ENCODE peak calls at places on chromosomes 16 and 17, in ten cellular contexts. J is tibial artery, S is stomach, I is psoas muscle, F is choroid plexus epithelial cell, X is ovary, D is fibroblast of mammary gland, C is heart left ventricle, R is fibroblast of villous mesenchyme, U is neural progenitor cell. K is an unnamed sample.

GRCh38 chr17:32915108-32915700 is 12.7 kb upstream of the TMEM98 start:
- DNase-seq in U (no peak), S (peak; percentile 49), J (no peak), X (no peak), D (no peak), I (no peak), F (no peak), C (no peak), R (no peak), K (no peak)

GRCh38 chr16:86016201-86016965 is 117.4 kb downstream of the IRF8 start:
- DNase-seq in R (peak; percentile 72), X (peak; percentile 26), I (no peak), S (no peak), D (peak; percentile 65), U (peak; percentile 72), C (no peak), F (peak; percentile 81), J (no peak), K (peak; percentile 73)

GRCh38 chr17:60065136-60065535 is 13.6 kb downstream of the HEATR6 start:
- DNase-seq in J (no peak), U (no peak), R (peak; percentile 45), I (no peak), D (peak; percentile 64), S (no peak), X (no peak), C (no peak), F (peak; percentile 47), K (no peak)

GRCh38 chr17:35740997-35741931 is 9.8 kb downstream of the RASL10B start:
- DNase-seq in F (no peak), S (no peak), I (no peak), D (no peak), C (no peak), U (peak; percentile 70), X (no peak), R (no peak), J (no peak), K (no peak)

GRCh38 chr16:83510906-83511305 is 296.9 kb upstream of the HSBP1 start:
- DNase-seq in I (no peak), X (no peak), S (no peak), F (no peak), D (no peak), J (no peak), C (no peak), R (no peak), U (no peak), K (no peak)

GRCh38 chr16:17590711-17591654 is 120.2 kb upstream of the XYLT1 start:
- DNase-seq in I (no peak), C (no peak), F (no peak), R (no peak), D (peak; percentile 19), J (no peak), S (no peak), X (no peak), U (no peak), K (peak; percentile 37)

GRCh38 chr17:38402897-38403296 is 25.4 kb upstream of the ARHGAP23 start:
- DNase-seq in U (no peak), J (no peak), X (no peak), I (no peak), F (no peak), C (no peak), R (no peak), D (no peak), S (no peak), K (no peak)

GRCh38 chr17:73522696-73523095 is 121.5 kb downstream of the SDK2 start:
- DNase-seq in R (no peak), X (no peak), J (no peak), S (no peak), D (no peak), I (peak; percentile 36), C (peak; percentile 12), F (no peak), U (no peak), K (no peak)

GRCh38 chr16:31132303-31132978 is 3.1 kb downstream of the PRSS8 start:
- DNase-seq in F (no peak), D (no peak), J (no peak), C (no peak), X (no peak), S (no peak), I (no peak), U (no peak), R (no peak), K (no peak)

GRCh38 chr17:81394831-81395599 is at the start of gene BAHCC1:
- DNase-seq in U (peak; percentile 100), I (peak; percentile 100), D (peak; percentile 100), S (peak; percentile 100), X (peak; percentile 100), R (peak; percentile 100), F (peak; percentile 100), C (peak; percentile 100), J (peak; percentile 100), K (peak; percentile 100)

GRCh38 chr17:67194134-67194533 is 50.9 kb downstream of the HELZ start:
- DNase-seq in F (peak; percentile 44), X (no peak), C (no peak), J (no peak), D (no peak), U (no peak), R (peak; percentile 63), S (no peak), I (no peak), K (peak; percentile 28)

GRCh38 chr17:80510772-80511171 is 33.9 kb upstream of the RPTOR start:
- DNase-seq in X (no peak), I (no peak), R (no peak), J (no peak), C (no peak), S (no peak), F (no peak), U (no peak), D (no peak), K (no peak)

GRCh38 chr16:1428511-1428910 is 2.4 kb upstream of the PERCC1 start:
- DNase-seq in X (no peak), U (peak; percentile 70), S (no peak), J (no peak), C (peak; percentile 48), D (peak; percentile 26), I (peak; percentile 64), R (no peak), F (peak; percentile 27), K (peak; percentile 12)
- H3K4me3 ChIP-seq in X (no peak overlapping the region), U (no peak overlapping the region), S (no peak overlapping the region), J (no peak overlapping the region), C (peak overlapping the region; percentile 15), D (no peak overlapping the region), I (peak overlapping the region; percentile 5), R (no peak overlapping the region), F (no peak overlapping the region), K (no peak overlapping the region)

GRCh38 chr16:78732693-78733092 is 633.2 kb downstream of the WWOX start:
- DNase-seq in D (no peak), J (no peak), U (no peak), C (no peak), I (no peak), S (no peak), F (no peak), R (no peak), X (no peak), K (no peak)

GRCh38 chr16:78729687-78730086 is 630.2 kb downstream of the WWOX start:
- DNase-seq in S (no peak), X (no peak), U (no peak), J (no peak), C (no peak), R (peak; percentile 92), F (no peak), D (no peak), I (no peak), K (no peak)

GRCh38 chr16:78731785-78732184 is 632.3 kb downstream of the WWOX start:
- DNase-seq in I (no peak), J (no peak), X (no peak), D (no peak), U (no peak), R (no peak), F (no peak), C (no peak), S (no peak), K (no peak)

GRCh38 chr16:78727536-78727935 is 628.1 kb downstream of the WWOX start:
- DNase-seq in J (no peak), C (no peak), I (no peak), U (no peak), X (no peak), R (no peak), S (no peak), F (no peak), D (no peak), K (no peak)
- TF ChIP-seq CTCF in J (no peak), C (no peak), I (no peak), U (peak; percentile 22), X (no peak), R (peak; percentile 15), S (no peak), F (no peak), D (no peak), K (no peak)

GRCh38 chr16:57808589-57808988 is 6.3 kb upstream of the KIFC3 start:
- DNase-seq in C (no peak), X (no peak), D (no peak), R (no peak), S (no peak), F (no peak), I (no peak), U (no peak), J (no peak), K (no peak)
- H3K4me3 ChIP-seq in C (peak overlapping the region; percentile 12), X (no peak overlapping the region), D (no peak overlapping the region), R (no peak overlapping the region), S (peak overlapping the region; percentile 23), F (no peak overlapping the region), I (peak overlapping the region; percentile 44), U (no peak overlapping the region), J (no peak overlapping the region), K (no peak overlapping the region)

GRCh38 chr17:64019486-64020067 is 856 bp downstream of the ICAM2 start:
- DNase-seq in D (no peak), F (no peak), X (no peak), C (no peak), J (no peak), I (no peak), S (no peak), R (no peak), U (no peak), K (no peak)

GRCh38 chr17:64016974-64017373 is 3.5 kb downstream of the ICAM2 start:
- DNase-seq in C (no peak), R (no peak), J (no peak), I (no peak), U (no peak), X (no peak), S (no peak), F (no peak), D (no peak), K (no peak)

GRCh38 chr17:64015447-64015846 is 5.0 kb downstream of the ICAM2 start:
- DNase-seq in R (no peak), S (no peak), U (no peak), D (no peak), I (no peak), C (no peak), X (no peak), F (no peak), J (no peak), K (no peak)

GRCh38 chr17:64016248-64016784 is 4.1 kb downstream of the ICAM2 start:
- DNase-seq in I (no peak), U (no peak), D (no peak), R (no peak), C (no peak), J (no peak), F (no peak), S (no peak), X (no peak), K (no peak)

GRCh38 chr17:64017381-64017980 is 3.0 kb downstream of the ICAM2 start:
- DNase-seq in R (no peak), X (no peak), C (no peak), I (no peak), F (no peak), D (no peak), S (no peak), J (no peak), U (no peak), K (no peak)
- TF ChIP-seq CTCF in R (peak; percentile 32), X (no peak), C (no peak), I (peak; percentile 17), F (no peak), D (peak; percentile 33), S (peak; percentile 11), J (no peak), U (peak; percentile 36), K (peak; percentile 39)

K was measured in fibroblast of the aortic adventitia.